ENCODE peak calls at places on chromosomes 6 and 20, in eight cellular contexts. One of them, this sample, is unnamed.

GRCh38 chr6:114049367-114049966 is 78.5 kb upstream of the HDAC2 start:
- DNase-seq in H4: no peak
- DNase-seq in H54: no peak
- DNase-seq in left ventricle myocardium inferior: no peak
- DNase-seq in PC-9: no peak
- DNase-seq in iris pigment epithelial cell: no peak
- DNase-seq in stomach: no peak
- DNase-seq in kidney epithelial cell: peak
- DNase-seq in this sample: peak

GRCh38 chr20:24590193-24590982 is 121.0 kb downstream of the SYNDIG1 start:
- DNase-seq in left ventricle myocardium inferior: no peak
- DNase-seq in iris pigment epithelial cell: no peak
- DNase-seq in stomach: no peak
- DNase-seq in PC-9: no peak
- DNase-seq in H54: no peak
- DNase-seq in H4: no peak
- DNase-seq in kidney epithelial cell: no peak
- DNase-seq in this sample: no peak

GRCh38 chr6:19524787-19525186 is 312.4 kb upstream of the ID4 start:
- DNase-seq in H54: no peak
- DNase-seq in PC-9: no peak
- DNase-seq in left ventricle myocardium inferior: no peak
- DNase-seq in kidney epithelial cell: no peak
- DNase-seq in iris pigment epithelial cell: no peak
- DNase-seq in stomach: no peak
- DNase-seq in H4: no peak
- DNase-seq in this sample: no peak

GRCh38 chr20:14925286-14925685 is 587.9 kb upstream of the FLRT3 start:
- DNase-seq in kidney epithelial cell: no peak
- DNase-seq in H4: no peak
- DNase-seq in iris pigment epithelial cell: peak
- DNase-seq in stomach: no peak
- DNase-seq in left ventricle myocardium inferior: no peak
- DNase-seq in PC-9: no peak
- DNase-seq in H54: no peak
- DNase-seq in this sample: no peak

GRCh38 chr20:7926767-7927166 is 13.5 kb downstream of the HAO1 start:
- DNase-seq in H4: peak
- DNase-seq in iris pigment epithelial cell: peak
- DNase-seq in PC-9: no peak
- DNase-seq in H54: no peak
- DNase-seq in kidney epithelial cell: no peak
- DNase-seq in stomach: no peak
- DNase-seq in left ventricle myocardium inferior: no peak
- DNase-seq in this sample: no peak

GRCh38 chr6:11194399-11195274 is 37.8 kb downstream of the NEDD9 start:
- DNase-seq in left ventricle myocardium inferior: no peak
- DNase-seq in stomach: no peak
- DNase-seq in kidney epithelial cell: no peak
- DNase-seq in PC-9: no peak
- DNase-seq in H54: no peak
- DNase-seq in H4: no peak
- DNase-seq in iris pigment epithelial cell: peak
- DNase-seq in this sample: no peak

GRCh38 chr6:30793521-30794194 is 49.3 kb upstream of the IER3 start:
- DNase-seq in iris pigment epithelial cell: peak
- DNase-seq in kidney epithelial cell: no peak
- DNase-seq in H54: no peak
- DNase-seq in PC-9: no peak
- DNase-seq in stomach: no peak
- DNase-seq in H4: peak
- DNase-seq in left ventricle myocardium inferior: no peak
- DNase-seq in this sample: peak

GRCh38 chr20:34112600-34113061 is 588 bp upstream of the EIF2S2 start:
- DNase-seq in PC-9: peak
- DNase-seq in left ventricle myocardium inferior: no peak
- DNase-seq in H4: peak
- DNase-seq in iris pigment epithelial cell: peak
- DNase-seq in kidney epithelial cell: no peak
- DNase-seq in H54: peak
- DNase-seq in stomach: peak
- DNase-seq in this sample: peak

GRCh38 chr6:167757821-167758220 is 68.9 kb upstream of the AFDN start:
- DNase-seq in stomach: no peak
- DNase-seq in H54: no peak
- DNase-seq in iris pigment epithelial cell: no peak
- DNase-seq in PC-9: no peak
- DNase-seq in kidney epithelial cell: no peak
- DNase-seq in left ventricle myocardium inferior: no peak
- DNase-seq in H4: no peak
- DNase-seq in this sample: no peak

GRCh38 chr20:49798718-49799117 is 13.9 kb upstream of the SLC9A8 start:
- DNase-seq in left ventricle myocardium inferior: no peak
- DNase-seq in PC-9: no peak
- DNase-seq in H54: no peak
- DNase-seq in iris pigment epithelial cell: no peak
- DNase-seq in stomach: no peak
- DNase-seq in H4: no peak
- DNase-seq in kidney epithelial cell: no peak
- DNase-seq in this sample: no peak

GRCh38 chr6:148681666-148682065 is 65.2 kb upstream of the UST start:
- DNase-seq in left ventricle myocardium inferior: no peak
- DNase-seq in PC-9: no peak
- DNase-seq in iris pigment epithelial cell: no peak
- DNase-seq in kidney epithelial cell: no peak
- DNase-seq in stomach: no peak
- DNase-seq in H54: no peak
- DNase-seq in H4: no peak
- DNase-seq in this sample: no peak

GRCh38 chr6:21538186-21538798 is 55.3 kb upstream of the SOX4 start:
- DNase-seq in stomach: no peak
- DNase-seq in H54: peak
- DNase-seq in iris pigment epithelial cell: peak
- DNase-seq in kidney epithelial cell: peak
- DNase-seq in H4: peak
- DNase-seq in left ventricle myocardium inferior: no peak
- DNase-seq in PC-9: no peak
- DNase-seq in this sample: peak

GRCh38 chr20:7841291-7841966 is 98.8 kb downstream of the HAO1 start:
- DNase-seq in kidney epithelial cell: peak
- DNase-seq in left ventricle myocardium inferior: no peak
- DNase-seq in H4: peak
- DNase-seq in PC-9: peak
- DNase-seq in stomach: no peak
- DNase-seq in iris pigment epithelial cell: peak
- DNase-seq in H54: peak
- DNase-seq in this sample: no peak

GRCh38 chr6:41672816-41673703 is 34.8 kb downstream of the MDFI start:
- DNase-seq in kidney epithelial cell: no peak
- DNase-seq in H54: no peak
- DNase-seq in H4: no peak
- DNase-seq in PC-9: no peak
- DNase-seq in stomach: no peak
- DNase-seq in left ventricle myocardium inferior: no peak
- DNase-seq in iris pigment epithelial cell: no peak
- DNase-seq in this sample: no peak

GRCh38 chr20:38674178-38675133 is 49.8 kb upstream of the SLC32A1 start:
- DNase-seq in kidney epithelial cell: no peak
- DNase-seq in H54: no peak
- DNase-seq in stomach: no peak
- DNase-seq in left ventricle myocardium inferior: no peak
- DNase-seq in PC-9: no peak
- DNase-seq in iris pigment epithelial cell: peak
- DNase-seq in H4: peak
- DNase-seq in this sample: peak

GRCh38 chr6:132021552-132022375 is 70.6 kb upstream of the CCN2 start:
- DNase-seq in kidney epithelial cell: no peak
- DNase-seq in stomach: no peak
- DNase-seq in PC-9: peak
- DNase-seq in iris pigment epithelial cell: no peak
- DNase-seq in H4: no peak
- DNase-seq in left ventricle myocardium inferior: no peak
- DNase-seq in H54: no peak
- DNase-seq in this sample: no peak

GRCh38 chr6:100449239-100449691 is 15.5 kb downstream of the SIM1 start:
- DNase-seq in kidney epithelial cell: no peak
- DNase-seq in H4: no peak
- DNase-seq in iris pigment epithelial cell: no peak
- DNase-seq in H54: no peak
- DNase-seq in stomach: no peak
- DNase-seq in PC-9: no peak
- DNase-seq in left ventricle myocardium inferior: no peak
- DNase-seq in this sample: no peak

GRCh38 chr20:43842126-43843020 is 72.3 kb upstream of the TOX2 start:
- DNase-seq in stomach: no peak
- DNase-seq in kidney epithelial cell: no peak
- DNase-seq in H4: no peak
- DNase-seq in iris pigment epithelial cell: no peak
- DNase-seq in PC-9: no peak
- DNase-seq in H54: no peak
- DNase-seq in left ventricle myocardium inferior: no peak
- DNase-seq in this sample: no peak

GRCh38 chr20:19462491-19462890 is 250.0 kb downstream of the SLC24A3 start:
- DNase-seq in H4: no peak
- DNase-seq in iris pigment epithelial cell: no peak
- DNase-seq in H54: no peak
- DNase-seq in PC-9: no peak
- DNase-seq in left ventricle myocardium inferior: no peak
- DNase-seq in stomach: no peak
- DNase-seq in kidney epithelial cell: no peak
- DNase-seq in this sample: no peak

GRCh38 chr6:32178547-32179440 is 589 bp downstream of the RNF5 start:
- DNase-seq in H54: no peak
- DNase-seq in H4: no peak
- DNase-seq in iris pigment epithelial cell: peak
- DNase-seq in stomach: no peak
- DNase-seq in left ventricle myocardium inferior: no peak
- DNase-seq in PC-9: no peak
- DNase-seq in kidney epithelial cell: no peak
- DNase-seq in this sample: no peak

GRCh38 chr6:51790946-51791345 is 296.5 kb downstream of the PKHD1 start:
- DNase-seq in kidney epithelial cell: no peak
- DNase-seq in H4: no peak
- DNase-seq in PC-9: no peak
- DNase-seq in H54: no peak
- DNase-seq in stomach: no peak
- DNase-seq in iris pigment epithelial cell: no peak
- DNase-seq in left ventricle myocardium inferior: no peak
- DNase-seq in this sample: no peak

GRCh38 chr6:37990762-37991525 is 171.4 kb downstream of the ZFAND3 start:
- DNase-seq in PC-9: no peak
- DNase-seq in stomach: no peak
- DNase-seq in iris pigment epithelial cell: peak
- DNase-seq in H54: peak
- DNase-seq in left ventricle myocardium inferior: no peak
- DNase-seq in kidney epithelial cell: peak
- DNase-seq in H4: peak
- DNase-seq in this sample: peak

GRCh38 chr6:34722451-34722850 is 25.9 kb upstream of the ILRUN start:
- DNase-seq in left ventricle myocardium inferior: no peak
- DNase-seq in iris pigment epithelial cell: no peak
- DNase-seq in H54: no peak
- DNase-seq in kidney epithelial cell: no peak
- DNase-seq in stomach: no peak
- DNase-seq in H4: no peak
- DNase-seq in PC-9: no peak
- DNase-seq in this sample: no peak

GRCh38 chr6:34529665-34530327 is 26.3 kb downstream of the SPDEF start:
- DNase-seq in iris pigment epithelial cell: no peak
- DNase-seq in PC-9: no peak
- DNase-seq in stomach: peak
- DNase-seq in kidney epithelial cell: no peak
- DNase-seq in H54: no peak
- DNase-seq in H4: no peak
- DNase-seq in left ventricle myocardium inferior: peak
- DNase-seq in this sample: no peak

GRCh38 chr20:48945840-48946514 is 24.5 kb downstream of the ARFGEF2 start:
- DNase-seq in H4: peak
- DNase-seq in kidney epithelial cell: no peak
- DNase-seq in stomach: peak
- DNase-seq in H54: no peak
- DNase-seq in left ventricle myocardium inferior: no peak
- DNase-seq in iris pigment epithelial cell: peak
- DNase-seq in PC-9: peak
- DNase-seq in this sample: no peak

GRCh38 chr6:10175330-10175729 is 239.5 kb downstream of the TFAP2A start:
- DNase-seq in left ventricle myocardium inferior: no peak
- DNase-seq in H54: no peak
- DNase-seq in stomach: no peak
- DNase-seq in iris pigment epithelial cell: peak
- DNase-seq in PC-9: peak
- DNase-seq in kidney epithelial cell: no peak
- DNase-seq in H4: no peak
- DNase-seq in this sample: no peak